ENCODE peak calls at places on chromosomes 2 and 18, in nine cellular contexts. U is IMR-90, V is testis, C is A549, N is sigmoid colon, E is upper lobe of left lung, L is endothelial cell of umbilical vein, S is ovary, Q is K562. W is an unnamed sample.

GRCh38 chr18:8548186-8548585 is 61.1 kb upstream of the RAB12 start:
- DNase-seq in L (no peak), U (peak; percentile 39), Q (no peak), S (no peak), E (no peak), C (no peak), V (no peak), N (no peak), W (no peak)

GRCh38 chr2:15989559-15989958 is 49.2 kb downstream of the MYCN start:
- DNase-seq in E (peak; percentile 44), Q (no peak), C (no peak), N (no peak), U (no peak), V (no peak), S (no peak), L (no peak), W (no peak)

GRCh38 chr2:136118819-136119716 is 1.1 kb upstream of the CXCR4 start:
- DNase-seq in E (peak; percentile 80), S (no peak), U (no peak), Q (peak; percentile 37), N (peak; percentile 69), L (no peak), V (peak; percentile 49), C (no peak), W (peak; percentile 91)

GRCh38 chr18:52200891-52201663 is 138.9 kb upstream of the DCC start:
- DNase-seq in C (no peak), Q (no peak), E (no peak), V (no peak), S (no peak), L (no peak), U (no peak), N (no peak), W (no peak)

GRCh38 chr18:70493461-70493860 is 204.6 kb downstream of the SOCS6 start:
- DNase-seq in L (no peak), S (no peak), C (no peak), N (no peak), V (no peak), E (no peak), Q (no peak), U (no peak), W (no peak)

GRCh38 chr18:50855976-50856772 is 22.7 kb upstream of the ME2 start:
- DNase-seq in N (no peak), S (no peak), L (no peak), Q (no peak), V (no peak), C (no peak), E (no peak), U (no peak), W (no peak)

GRCh38 chr18:57839942-57840381 is 36.8 kb upstream of the ATP8B1 start:
- DNase-seq in E (no peak), U (peak; percentile 92), C (peak; percentile 13), Q (no peak), L (peak; percentile 71), V (no peak), N (no peak), S (no peak), W (no peak)

GRCh38 chr2:240557808-240558207 is at the start of gene ANKMY1:
- DNase-seq in U (peak; percentile 67), S (peak; percentile 57), C (no peak), N (peak; percentile 73), V (peak; percentile 78), Q (no peak), E (peak; percentile 70), L (peak; percentile 73), W (peak; percentile 23)

GRCh38 chr2:100470898-100471514 is 724 bp downstream of the NMS start:
- DNase-seq in S (peak; percentile 48), L (no peak), C (no peak), U (peak; percentile 7), N (no peak), E (no peak), Q (peak; percentile 57), V (peak; percentile 73), W (no peak)

GRCh38 chr2:147663153-147663961 is 181.5 kb upstream of the ACVR2A start:
- DNase-seq in L (no peak), V (no peak), U (no peak), S (no peak), E (no peak), Q (no peak), C (no peak), N (no peak), W (no peak)

GRCh38 chr2:97678217-97678762 is 8.8 kb downstream of the C2orf92 start:
- DNase-seq in S (no peak), Q (no peak), U (no peak), C (no peak), N (no peak), L (no peak), V (no peak), E (no peak), W (no peak)

GRCh38 chr2:10325278-10326145 is 22.8 kb downstream of the HPCAL1 start:
- DNase-seq in Q (no peak), V (no peak), E (peak; percentile 73), S (no peak), C (peak; percentile 44), L (no peak), N (peak; percentile 48), U (no peak), W (no peak)

DNA sequence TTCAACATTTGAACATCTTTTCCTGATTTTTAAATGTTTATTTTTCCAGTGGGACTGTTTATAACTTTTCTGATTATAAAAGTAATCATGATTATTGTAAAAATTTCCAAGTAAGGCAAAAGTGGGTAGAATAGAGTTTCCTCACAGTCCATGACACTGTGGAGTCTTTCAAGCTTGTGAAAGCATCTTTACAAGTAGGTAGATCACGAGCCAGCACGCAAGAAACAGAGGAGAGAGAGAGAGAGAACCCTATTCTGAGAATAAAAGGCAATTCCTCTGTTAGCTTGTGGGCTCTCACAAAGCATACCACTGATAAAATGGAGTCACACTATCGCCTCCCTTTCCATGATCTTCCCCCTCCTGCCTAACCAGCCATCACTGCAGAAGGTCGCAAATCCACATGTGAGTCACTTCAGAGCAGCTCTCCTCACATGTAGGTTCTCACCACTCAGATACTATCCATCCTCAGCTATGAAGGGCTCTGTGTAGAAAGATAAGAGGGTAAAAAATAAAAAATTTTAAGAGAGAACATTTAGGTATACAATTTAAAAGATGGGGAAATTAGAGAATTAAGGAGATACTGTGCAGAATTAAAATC is 40.3 kb downstream of the AAK1 start:
- DNase-seq in L (no peak), V (no peak), Q (peak; percentile 68), E (no peak), C (no peak), U (peak; percentile 44), N (no peak), S (no peak), W (no peak)
- TF ChIP-seq POLR2A in L (no peak), V (no peak), Q (no peak), E (no peak), C (no peak), U (no peak), N (no peak), S (no peak), W (no peak)

DNA sequence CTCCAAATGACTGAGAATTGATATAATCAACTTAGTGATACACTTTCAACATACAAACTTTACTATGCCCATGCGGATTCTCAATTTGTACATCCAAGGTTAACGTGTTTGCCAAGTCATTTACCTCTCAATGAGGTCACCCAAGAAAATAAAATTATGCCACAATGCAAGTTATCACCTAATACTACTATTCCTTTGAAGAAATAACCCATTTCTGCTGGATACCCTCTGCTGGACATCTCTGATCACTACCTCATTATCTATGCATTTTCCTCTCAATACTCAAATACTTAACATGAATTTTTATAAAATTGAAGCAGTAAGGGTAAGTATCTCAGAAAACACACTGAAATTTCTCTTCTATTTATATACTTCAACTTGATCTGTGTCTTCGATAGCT is 12.7 kb downstream of the HNRNPLL start:
- DNase-seq in Q (no peak), S (no peak), L (no peak), U (no peak), V (no peak), E (no peak), C (no peak), N (no peak), W (no peak)
- TF ChIP-seq CTCF in Q (no peak), S (no peak), L (no peak), U (peak; percentile 21), V (no peak), E (no peak), C (peak; percentile 20), N (no peak), W (no peak)

GRCh38 chr18:49459404-49460171 is 857 bp downstream of the DYM start:
- DNase-seq in C (no peak), E (no peak), N (no peak), S (no peak), V (no peak), Q (peak; percentile 10), L (peak; percentile 8), U (peak; percentile 12), W (no peak)
- TF ChIP-seq POLR2A in C (no peak), E (no peak), N (no peak), S (no peak), V (no peak), Q (no peak), L (no peak), U (no peak), W (no peak)

DNA sequence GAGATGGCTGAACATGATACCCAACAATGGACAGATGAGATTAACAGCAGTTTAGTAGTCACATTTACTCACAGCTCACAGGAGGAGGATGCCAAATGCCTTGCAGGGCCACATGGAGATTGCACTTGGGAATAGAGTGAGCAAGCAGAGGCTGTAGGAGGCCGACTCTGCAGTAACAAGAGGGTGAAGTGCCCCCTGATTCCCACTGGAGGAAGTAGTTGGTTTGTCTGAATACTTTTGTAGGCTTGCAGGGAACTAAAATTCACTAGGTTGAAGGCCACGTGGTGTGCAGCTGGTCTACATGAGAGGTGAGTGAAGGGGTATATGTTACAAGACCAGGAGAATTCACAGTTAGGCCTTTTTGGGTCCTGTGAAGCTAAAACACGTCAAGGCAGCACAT is 419.3 kb upstream of the TNP1 start:
- DNase-seq in E (no peak), L (no peak), Q (no peak), N (no peak), V (no peak), U (peak; percentile 59), S (no peak), C (no peak), W (no peak)
- TF ChIP-seq CTCF in E (no peak), L (no peak), Q (no peak), N (no peak), V (no peak), U (no peak), S (no peak), C (no peak), W (no peak)

GRCh38 chr2:130836501-130837174 is at the start of gene ARHGEF4:
- DNase-seq in S (no peak), E (peak; percentile 45), V (peak; percentile 54), N (no peak), L (no peak), Q (peak; percentile 63), U (no peak), C (peak; percentile 49), W (no peak)
- TF ChIP-seq POLR2A in S (no peak), E (no peak), V (no peak), N (no peak), L (no peak), Q (no peak), U (no peak), C (peak; percentile 34), W (no peak)

W was measured in lower leg skin.